ENCODE peak calls at places on chromosome 4, in seven cellular contexts. R is GM10248, A is MM.1S, P is left lung, W is pancreas, C is AG10803, D is omental fat pad. G is an unnamed sample.

GRCh38 chr4:40058121-40058520 is 1.5 kb downstream of the N4BP2 start:
- DNase-seq in P (no peak), W (no peak), D (no peak), C (no peak), R (no peak), A (no peak), G (no peak)

GRCh38 chr4:152156448-152156847 is 379.4 kb downstream of the FBXW7 start:
- DNase-seq in W (no peak), R (no peak), D (no peak), A (no peak), C (peak), P (no peak), G (no peak)

GRCh38 chr4:7365472-7366179 is 69.1 kb downstream of the PSAPL1 start:
- DNase-seq in R (no peak), W (peak), A (no peak), C (no peak), D (no peak), P (peak), G (no peak)

GRCh38 chr4:153676491-153676890 is 7.6 kb upstream of the TLR2 start:
- DNase-seq in D (no peak), R (no peak), W (no peak), P (no peak), A (no peak), C (no peak), G (no peak)

GRCh38 chr4:138677651-138678202 is 337.9 kb upstream of the NOCT start:
- DNase-seq in P (no peak), A (no peak), W (no peak), C (no peak), D (no peak), R (no peak), G (no peak)

GRCh38 chr4:112145326-112145819 is at the start of gene FAM241A:
- DNase-seq in W (peak), R (peak), A (peak), D (peak), C (peak), P (peak), G (peak)

GRCh38 chr4:174749091-174749490 is 80.0 kb downstream of the GLRA3 start:
- DNase-seq in A (no peak), R (no peak), W (no peak), D (no peak), P (no peak), C (peak), G (no peak)

GRCh38 chr4:79297479-79297878 is 28.4 kb downstream of the NAA11 start:
- DNase-seq in W (no peak), C (no peak), A (no peak), R (no peak), P (peak), D (no peak), G (no peak)

GRCh38 chr4:75924309-75924708 is 16.5 kb downstream of the NAAA start:
- DNase-seq in P (no peak), D (no peak), C (peak), A (no peak), W (no peak), R (no peak), G (no peak)

GRCh38 chr4:53061467-53061866 is 199.3 kb downstream of the RASL11B start:
- DNase-seq in D (no peak), A (no peak), W (no peak), R (no peak), P (no peak), C (no peak), G (no peak)

GRCh38 chr4:161664740-161665139 is 499.1 kb downstream of the FSTL5 start:
- DNase-seq in P (no peak), A (no peak), W (no peak), R (no peak), C (no peak), D (no peak), G (no peak)

GRCh38 chr4:17168571-17168970 is 270.1 kb upstream of the LDB2 start:
- DNase-seq in A (no peak), R (no peak), C (peak), W (no peak), P (no peak), D (no peak), G (no peak)

GRCh38 chr4:1492636-1493539 is 86.6 kb upstream of the NKX1-1 start:
- DNase-seq in C (no peak), A (no peak), D (no peak), R (no peak), P (peak), W (no peak), G (no peak)

GRCh38 chr4:101345596-101346311 is 1.6 kb downstream of the PPP3CA start:
- DNase-seq in C (peak), D (peak), W (peak), P (peak), A (peak), R (peak), G (peak)

GRCh38 chr4:36086387-36086786 is 157.9 kb downstream of the ARAP2 start:
- DNase-seq in A (no peak), P (no peak), D (no peak), C (no peak), W (no peak), R (no peak), G (no peak)

GRCh38 chr4:3342182-3342854 is 49.5 kb downstream of the RGS12 start:
- DNase-seq in R (no peak), C (peak), P (no peak), W (no peak), A (no peak), D (no peak), G (peak)

GRCh38 chr4:169009281-169010124 is 552 bp downstream of the CBR4 start:
- DNase-seq in A (peak), C (peak), R (peak), D (peak), P (peak), W (peak), G (no peak)

GRCh38 chr4:1155314-1155713 is 17.1 kb downstream of the SPON2 start:
- DNase-seq in C (no peak), P (no peak), A (no peak), W (no peak), D (no peak), R (no peak), G (no peak)

GRCh38 chr4:168769416-168769815 is 240.6 kb downstream of the CBR4 start:
- DNase-seq in W (no peak), C (peak), D (no peak), A (no peak), R (no peak), P (no peak), G (no peak)

GRCh38 chr4:117626664-117627063 is 407.6 kb upstream of the NDST3 start:
- DNase-seq in R (no peak), C (no peak), W (no peak), P (no peak), D (no peak), A (no peak), G (no peak)

GRCh38 chr4:53532521-53532920 is 58.8 kb downstream of the LNX1 start:
- DNase-seq in D (no peak), R (no peak), P (no peak), C (peak), A (no peak), W (no peak), G (no peak)

GRCh38 chr4:7186516-7187296 is 5.6 kb upstream of the SORCS2 start:
- DNase-seq in W (no peak), D (no peak), C (no peak), R (no peak), A (no peak), P (peak), G (no peak)

GRCh38 chr4:182354867-182355266 is 111.7 kb downstream of the TENM3 start:
- DNase-seq in A (no peak), D (no peak), P (no peak), W (no peak), R (no peak), C (peak), G (no peak)

GRCh38 chr4:140186651-140187315 is 32.8 kb upstream of the MAML3 start:
- DNase-seq in P (no peak), D (peak), C (peak), W (peak), R (no peak), A (no peak), G (no peak)

GRCh38 chr4:16253127-16253960 is 27.1 kb upstream of the TAPT1 start:
- DNase-seq in C (peak), W (no peak), A (no peak), P (no peak), R (no peak), D (no peak), G (no peak)

GRCh38 chr4:73189274-73189810 is 69.3 kb downstream of the ANKRD17 start:
- DNase-seq in R (no peak), D (no peak), P (no peak), C (no peak), W (no peak), A (no peak), G (no peak)

GRCh38 chr4:144658908-144659307 is 13.0 kb downstream of the HHIP start:
- DNase-seq in D (no peak), P (no peak), W (no peak), A (no peak), R (no peak), C (no peak), G (no peak)

GRCh38 chr4:113474017-113474416 is 287.5 kb downstream of the CAMK2D start:
- DNase-seq in A (no peak), R (no peak), D (no peak), P (no peak), W (no peak), C (peak), G (no peak)

GRCh38 chr4:91958651-91959050 is 345.1 kb upstream of the GRID2 start:
- DNase-seq in C (no peak), A (no peak), W (no peak), P (no peak), R (no peak), D (no peak), G (no peak)

GRCh38 chr4:159455675-159456235 is 352.9 kb downstream of the RAPGEF2 start:
- DNase-seq in D (no peak), C (peak), A (peak), R (peak), W (no peak), P (no peak), G (no peak)

GRCh38 chr4:88522702-88523324 is 763 bp downstream of the PYURF start:
- DNase-seq in P (peak), R (peak), A (peak), W (no peak), D (no peak), C (peak), G (no peak)

GRCh38 chr4:148857973-148858534 is 415.8 kb upstream of the NR3C2 start:
- DNase-seq in W (no peak), P (no peak), A (no peak), D (no peak), C (no peak), R (no peak), G (no peak)

GRCh38 chr4:156118821-156119220 is 165.2 kb upstream of the CTSO start:
- DNase-seq in D (no peak), R (no peak), C (no peak), W (no peak), P (no peak), A (no peak), G (no peak)

GRCh38 chr4:156109943-156110925 is 156.6 kb upstream of the CTSO start:
- DNase-seq in R (no peak), A (no peak), W (no peak), D (no peak), C (peak), P (peak), G (no peak)

GRCh38 chr4:156111706-156112105 is 158.0 kb upstream of the CTSO start:
- DNase-seq in A (no peak), W (no peak), R (no peak), C (no peak), P (no peak), D (no peak), G (no peak)

DNA sequence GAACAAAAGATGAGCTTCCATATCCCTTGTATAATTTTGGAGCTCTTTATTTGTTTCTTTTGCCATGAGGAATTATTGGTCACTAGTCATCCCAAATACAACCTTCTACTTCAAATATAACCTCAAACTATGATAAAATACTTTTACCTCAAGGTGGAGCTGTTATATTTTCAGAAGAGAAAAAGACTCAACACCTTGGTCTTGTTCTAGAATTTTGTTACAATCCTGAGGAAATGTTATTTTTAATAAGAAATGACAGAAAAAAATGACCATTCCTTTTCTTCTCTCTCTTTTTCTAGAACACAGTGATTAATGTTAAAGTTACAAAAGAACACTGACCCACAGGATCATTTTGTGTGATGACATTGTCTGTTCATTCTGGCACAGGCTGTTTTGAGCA is 159.5 kb upstream of the CTSO start:
- DNase-seq in D (no peak), C (no peak), W (no peak), R (no peak), A (peak), P (no peak), G (no peak)
- TF ChIP-seq CTCF in D (no peak), C (no peak), W (no peak), R (peak), A (peak), P (no peak), G (peak)

DNA sequence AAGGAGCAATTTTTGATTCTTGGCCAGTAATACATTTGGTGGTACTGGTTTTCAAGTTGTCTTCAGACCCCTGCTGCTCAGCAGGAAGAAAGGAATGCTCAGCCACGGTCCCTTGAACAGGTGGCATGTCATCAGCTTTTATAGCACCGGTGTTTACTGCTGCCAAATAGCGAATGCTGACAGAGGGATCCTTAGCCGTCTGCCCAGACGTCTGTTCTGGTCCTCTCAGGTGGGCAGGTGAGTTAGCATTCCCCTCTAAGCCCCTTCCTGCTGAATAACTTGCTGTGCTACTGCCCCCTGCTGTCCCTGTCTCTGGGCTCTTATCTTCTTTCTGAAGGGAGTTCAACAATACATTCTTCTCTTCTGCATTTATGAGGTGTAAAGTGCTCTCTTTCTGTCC is 28.4 kb downstream of the BOD1L1 start:
- DNase-seq in R (no peak), W (no peak), A (no peak), C (no peak), D (no peak), P (no peak), G (no peak)
- TF ChIP-seq CTCF in R (no peak), W (no peak), A (peak), C (peak), D (no peak), P (no peak), G (peak)

GRCh38 chr4:55369968-55370367 is 23.9 kb downstream of the SRD5A3 start:
- DNase-seq in C (no peak), W (no peak), D (no peak), R (no peak), P (no peak), A (no peak), G (no peak)
- TF ChIP-seq CTCF in C (no peak), W (no peak), D (no peak), R (no peak), P (no peak), A (no peak), G (no peak)

GRCh38 chr4:136634121-136634520 is 898.2 kb downstream of the PCDH18 start:
- DNase-seq in P (no peak), W (no peak), C (no peak), R (no peak), D (no peak), A (no peak), G (no peak)

GRCh38 chr4:136636155-136636554 is 896.1 kb downstream of the PCDH18 start:
- DNase-seq in W (no peak), D (no peak), P (peak), A (no peak), C (no peak), R (no peak), G (no peak)

GRCh38 chr4:136637071-136637777 is 895.1 kb downstream of the PCDH18 start:
- DNase-seq in A (no peak), C (no peak), W (no peak), D (no peak), R (peak), P (peak), G (no peak)
- TF ChIP-seq CTCF in A (peak), C (peak), W (no peak), D (no peak), R (peak), P (no peak), G (peak)

DNA sequence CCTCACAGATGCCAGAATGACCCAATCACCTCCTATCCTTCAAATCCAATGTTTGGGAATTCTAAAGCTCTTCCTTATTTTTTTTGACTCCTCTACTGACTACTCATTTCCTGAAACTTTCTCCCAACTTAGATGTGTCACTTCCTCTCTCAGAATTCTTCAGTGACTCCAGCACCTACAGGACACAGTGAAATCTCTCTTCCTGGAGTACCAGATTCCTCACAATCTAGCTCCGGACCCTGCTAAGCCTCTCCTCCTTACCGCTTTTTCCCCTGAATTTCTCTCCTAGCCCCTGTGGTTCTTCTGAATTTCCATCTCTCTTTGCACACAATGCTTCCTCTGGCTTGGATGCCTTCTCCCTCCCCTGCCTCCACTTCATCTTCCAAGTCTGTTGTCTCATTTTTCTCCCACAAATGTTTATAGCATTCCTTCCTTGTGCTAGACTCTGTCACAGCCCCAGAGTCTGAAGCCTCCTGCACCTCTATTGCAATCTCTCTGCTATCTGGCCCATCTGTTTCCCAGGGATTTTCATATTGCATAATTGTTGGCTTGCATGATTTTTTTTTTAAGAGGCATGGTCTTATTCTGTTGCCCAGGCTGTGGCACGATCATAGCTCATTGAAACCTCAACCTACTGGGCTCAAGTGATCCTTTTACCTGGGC is 80.1 kb downstream of the ANAPC4 start:
- DNase-seq in A (no peak), W (no peak), P (no peak), D (no peak), C (peak), R (no peak), G (no peak)
- TF ChIP-seq CTCF in A (no peak), W (no peak), P (no peak), D (no peak), C (no peak), R (no peak), G (no peak)

GRCh38 chr4:135368826-135369225 is 1167.2 kb upstream of the PABPC4L start:
- DNase-seq in W (no peak), A (no peak), D (no peak), P (no peak), C (no peak), R (no peak), G (no peak)

GRCh38 chr4:135372131-135372530 is 1170.5 kb upstream of the PABPC4L start:
- DNase-seq in P (peak), C (no peak), R (no peak), D (no peak), A (no peak), W (no peak), G (no peak)

DNA sequence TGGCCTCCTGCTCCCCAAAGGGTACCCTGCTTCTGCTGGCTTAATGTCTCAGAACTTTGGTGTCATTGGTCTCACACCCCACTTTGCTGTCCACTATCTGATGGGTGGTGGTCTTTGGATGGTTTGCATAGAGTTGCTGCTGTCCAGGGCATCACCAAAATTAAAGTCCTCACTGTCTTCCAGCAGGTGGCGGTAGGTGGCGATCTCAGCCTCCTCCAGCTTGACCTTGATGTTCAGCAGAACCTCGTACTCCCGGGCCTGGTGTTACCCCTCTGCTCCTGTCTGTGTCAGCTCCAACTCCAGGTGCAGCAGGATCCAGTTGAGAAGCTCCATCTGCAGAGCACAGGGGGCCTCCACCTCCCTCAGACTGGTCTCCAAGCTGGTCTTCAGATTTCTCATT is 1169.5 kb upstream of the PABPC4L start:
- DNase-seq in A (peak), R (no peak), P (no peak), W (no peak), C (no peak), D (no peak), G (no peak)
- TF ChIP-seq CTCF in A (peak), R (peak), P (no peak), W (no peak), C (no peak), D (no peak), G (no peak)

GRCh38 chr4:81919238-81919637 is 447.5 kb upstream of the RASGEF1B start:
- DNase-seq in P (no peak), W (no peak), C (no peak), D (no peak), R (peak), A (peak), G (no peak)

GRCh38 chr4:81923140-81923539 is 450.7 kb downstream of the HNRNPD start:
- DNase-seq in C (no peak), P (no peak), R (no peak), W (no peak), D (no peak), A (no peak), G (no peak)

GRCh38 chr4:81921757-81922159 is 450.1 kb upstream of the RASGEF1B start:
- DNase-seq in P (no peak), R (no peak), A (peak), W (no peak), C (no peak), D (no peak), G (no peak)

GRCh38 chr4:81922271-81922775 is 450.6 kb upstream of the RASGEF1B start:
- DNase-seq in D (no peak), W (no peak), C (no peak), R (no peak), A (no peak), P (no peak), G (no peak)

DNA sequence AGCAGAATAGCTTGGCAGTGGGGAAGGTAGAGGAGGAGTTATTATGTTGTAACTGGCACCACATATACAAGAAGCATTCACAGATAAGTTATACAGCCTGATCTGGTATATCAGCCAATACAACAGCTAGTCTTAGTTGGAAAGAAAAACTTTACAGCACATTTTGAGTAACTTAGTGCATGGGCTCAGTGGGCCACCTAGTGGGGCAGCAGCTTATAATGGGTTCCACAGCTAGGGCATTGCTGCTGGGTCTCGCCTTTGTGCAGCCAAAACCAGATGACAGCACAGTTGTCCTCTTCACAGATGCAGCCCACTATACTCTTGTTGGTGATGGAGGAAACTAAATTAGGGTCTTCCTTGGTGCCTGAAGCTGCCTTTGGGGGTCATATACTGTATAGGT is 448.1 kb upstream of the RASGEF1B start:
- DNase-seq in P (no peak), A (no peak), C (no peak), D (no peak), W (no peak), R (no peak), G (no peak)
- TF ChIP-seq CTCF in P (no peak), A (no peak), C (no peak), D (no peak), W (no peak), R (no peak), G (no peak)

GRCh38 chr4:67333663-67334062 is 211.6 kb downstream of the CENPC start:
- DNase-seq in A (no peak), D (no peak), P (no peak), C (no peak), W (no peak), R (no peak), G (no peak)

GRCh38 chr4:67327245-67327860 is 217.9 kb downstream of the CENPC start:
- DNase-seq in W (peak), C (peak), A (peak), D (no peak), R (peak), P (no peak), G (no peak)

GRCh38 chr4:67332627-67333026 is 212.7 kb downstream of the CENPC start:
- DNase-seq in D (no peak), P (no peak), C (peak), A (peak), R (no peak), W (no peak), G (no peak)
- TF ChIP-seq CTCF in D (no peak), P (no peak), C (peak), A (peak), R (no peak), W (no peak), G (peak)

G was measured in osteocyte.